ENCODE peak calls at places on chromosomes 16 and 17, in seven cellular contexts. One of them, this sample, is unnamed.

GRCh38 chr16:8961811-8962390 is 1.8 kb downstream of the USP7 start:
- DNase-seq in endothelial cell: no peak
- DNase-seq in neural crest cell: no peak
- DNase-seq in EL: no peak
- DNase-seq in AG04450: no peak
- DNase-seq in OCI-M1: peak
- DNase-seq in stimulated activated CD8-positive, alpha-beta memory T cell treated with anti-CD3 and anti-CD28 coated beads, Interleukin-15, amount 100 ng/mL, for 24 hours: no peak
- DNase-seq in this sample: no peak

GRCh38 chr16:57374067-57374534 is 1.8 kb downstream of the CX3CL1 start:
- DNase-seq in neural crest cell: no peak
- DNase-seq in endothelial cell: no peak
- DNase-seq in AG04450: no peak
- DNase-seq in OCI-M1: no peak
- DNase-seq in stimulated activated CD8-positive, alpha-beta memory T cell treated with anti-CD3 and anti-CD28 coated beads, Interleukin-15, amount 100 ng/mL, for 24 hours: no peak
- DNase-seq in EL: no peak
- DNase-seq in this sample: no peak

GRCh38 chr17:4450710-4451316 is 17.1 kb downstream of the SPNS3 start:
- DNase-seq in AG04450: no peak
- DNase-seq in EL: no peak
- DNase-seq in neural crest cell: no peak
- DNase-seq in OCI-M1: no peak
- DNase-seq in stimulated activated CD8-positive, alpha-beta memory T cell treated with anti-CD3 and anti-CD28 coated beads, Interleukin-15, amount 100 ng/mL, for 24 hours: no peak
- DNase-seq in endothelial cell: no peak
- DNase-seq in this sample: no peak

GRCh38 chr17:41777579-41778188 is 8.8 kb downstream of the JUP start:
- DNase-seq in endothelial cell: no peak
- DNase-seq in EL: peak
- DNase-seq in OCI-M1: no peak
- DNase-seq in stimulated activated CD8-positive, alpha-beta memory T cell treated with anti-CD3 and anti-CD28 coated beads, Interleukin-15, amount 100 ng/mL, for 24 hours: no peak
- DNase-seq in neural crest cell: no peak
- DNase-seq in AG04450: peak
- DNase-seq in this sample: no peak

GRCh38 chr17:75695830-75696271 is 25.4 kb upstream of the ITGB4 start:
- DNase-seq in EL: no peak
- DNase-seq in AG04450: no peak
- DNase-seq in OCI-M1: no peak
- DNase-seq in neural crest cell: no peak
- DNase-seq in stimulated activated CD8-positive, alpha-beta memory T cell treated with anti-CD3 and anti-CD28 coated beads, Interleukin-15, amount 100 ng/mL, for 24 hours: no peak
- DNase-seq in endothelial cell: no peak
- DNase-seq in this sample: no peak

GRCh38 chr16:78252757-78253156 is 153.3 kb downstream of the WWOX start:
- DNase-seq in neural crest cell: no peak
- DNase-seq in AG04450: no peak
- DNase-seq in EL: no peak
- DNase-seq in endothelial cell: no peak
- DNase-seq in OCI-M1: no peak
- DNase-seq in stimulated activated CD8-positive, alpha-beta memory T cell treated with anti-CD3 and anti-CD28 coated beads, Interleukin-15, amount 100 ng/mL, for 24 hours: no peak
- DNase-seq in this sample: no peak

GRCh38 chr16:19618876-19619275 is 63.4 kb downstream of the VPS35L start:
- DNase-seq in endothelial cell: no peak
- DNase-seq in AG04450: no peak
- DNase-seq in neural crest cell: no peak
- DNase-seq in EL: no peak
- DNase-seq in OCI-M1: no peak
- DNase-seq in stimulated activated CD8-positive, alpha-beta memory T cell treated with anti-CD3 and anti-CD28 coated beads, Interleukin-15, amount 100 ng/mL, for 24 hours: no peak
- DNase-seq in this sample: no peak

GRCh38 chr17:45942284-45942683 is 47.9 kb downstream of the MAPT start:
- DNase-seq in OCI-M1: no peak
- DNase-seq in AG04450: no peak
- DNase-seq in neural crest cell: no peak
- DNase-seq in EL: peak
- DNase-seq in stimulated activated CD8-positive, alpha-beta memory T cell treated with anti-CD3 and anti-CD28 coated beads, Interleukin-15, amount 100 ng/mL, for 24 hours: no peak
- DNase-seq in endothelial cell: no peak
- DNase-seq in this sample: peak

GRCh38 chr17:37802061-37802460 is 57.2 kb upstream of the HNF1B start:
- DNase-seq in neural crest cell: no peak
- DNase-seq in endothelial cell: no peak
- DNase-seq in OCI-M1: peak
- DNase-seq in EL: no peak
- DNase-seq in stimulated activated CD8-positive, alpha-beta memory T cell treated with anti-CD3 and anti-CD28 coated beads, Interleukin-15, amount 100 ng/mL, for 24 hours: no peak
- DNase-seq in AG04450: no peak
- DNase-seq in this sample: no peak

GRCh38 chr16:68232335-68232734 is 3.6 kb downstream of the ESRP2 start:
- DNase-seq in OCI-M1: no peak
- DNase-seq in endothelial cell: no peak
- DNase-seq in stimulated activated CD8-positive, alpha-beta memory T cell treated with anti-CD3 and anti-CD28 coated beads, Interleukin-15, amount 100 ng/mL, for 24 hours: no peak
- DNase-seq in EL: no peak
- DNase-seq in AG04450: no peak
- DNase-seq in neural crest cell: no peak
- DNase-seq in this sample: no peak

GRCh38 chr17:46868689-46869187 is 17.4 kb downstream of the WNT9B start:
- DNase-seq in stimulated activated CD8-positive, alpha-beta memory T cell treated with anti-CD3 and anti-CD28 coated beads, Interleukin-15, amount 100 ng/mL, for 24 hours: no peak
- DNase-seq in neural crest cell: no peak
- DNase-seq in OCI-M1: no peak
- DNase-seq in AG04450: no peak
- DNase-seq in endothelial cell: no peak
- DNase-seq in EL: peak
- DNase-seq in this sample: peak

GRCh38 chr17:78168906-78169793 is 769 bp downstream of the SYNGR2 start:
- DNase-seq in EL: peak
- DNase-seq in AG04450: no peak
- DNase-seq in OCI-M1: no peak
- DNase-seq in stimulated activated CD8-positive, alpha-beta memory T cell treated with anti-CD3 and anti-CD28 coated beads, Interleukin-15, amount 100 ng/mL, for 24 hours: no peak
- DNase-seq in endothelial cell: peak
- DNase-seq in neural crest cell: no peak
- DNase-seq in this sample: peak

GRCh38 chr17:14792751-14793150 is 472.4 kb downstream of the PMP22 start:
- DNase-seq in EL: no peak
- DNase-seq in AG04450: no peak
- DNase-seq in neural crest cell: no peak
- DNase-seq in OCI-M1: no peak
- DNase-seq in endothelial cell: no peak
- DNase-seq in stimulated activated CD8-positive, alpha-beta memory T cell treated with anti-CD3 and anti-CD28 coated beads, Interleukin-15, amount 100 ng/mL, for 24 hours: no peak
- DNase-seq in this sample: no peak

GRCh38 chr17:70772761-70773160 is 603.4 kb downstream of the KCNJ2 start:
- DNase-seq in neural crest cell: no peak
- DNase-seq in AG04450: no peak
- DNase-seq in OCI-M1: no peak
- DNase-seq in endothelial cell: no peak
- DNase-seq in EL: no peak
- DNase-seq in stimulated activated CD8-positive, alpha-beta memory T cell treated with anti-CD3 and anti-CD28 coated beads, Interleukin-15, amount 100 ng/mL, for 24 hours: no peak
- DNase-seq in this sample: no peak

GRCh38 chr17:18862011-18862410 is 4.1 kb downstream of the PRPSAP2 start:
- DNase-seq in OCI-M1: no peak
- DNase-seq in AG04450: no peak
- DNase-seq in stimulated activated CD8-positive, alpha-beta memory T cell treated with anti-CD3 and anti-CD28 coated beads, Interleukin-15, amount 100 ng/mL, for 24 hours: no peak
- DNase-seq in neural crest cell: no peak
- DNase-seq in endothelial cell: no peak
- DNase-seq in EL: no peak
- DNase-seq in this sample: no peak

GRCh38 chr17:46940692-46941404 is 17.9 kb downstream of the GOSR2 start:
- DNase-seq in endothelial cell: peak
- DNase-seq in OCI-M1: peak
- DNase-seq in AG04450: peak
- DNase-seq in neural crest cell: peak
- DNase-seq in EL: peak
- DNase-seq in stimulated activated CD8-positive, alpha-beta memory T cell treated with anti-CD3 and anti-CD28 coated beads, Interleukin-15, amount 100 ng/mL, for 24 hours: no peak
- DNase-seq in this sample: peak

GRCh38 chr17:6110592-6110991 is 40.4 kb downstream of the WSCD1 start:
- DNase-seq in neural crest cell: no peak
- DNase-seq in stimulated activated CD8-positive, alpha-beta memory T cell treated with anti-CD3 and anti-CD28 coated beads, Interleukin-15, amount 100 ng/mL, for 24 hours: no peak
- DNase-seq in endothelial cell: no peak
- DNase-seq in AG04450: no peak
- DNase-seq in OCI-M1: no peak
- DNase-seq in EL: no peak
- DNase-seq in this sample: no peak

GRCh38 chr17:13495423-13495822 is 106.3 kb downstream of the HS3ST3A1 start:
- DNase-seq in AG04450: no peak
- DNase-seq in EL: no peak
- DNase-seq in stimulated activated CD8-positive, alpha-beta memory T cell treated with anti-CD3 and anti-CD28 coated beads, Interleukin-15, amount 100 ng/mL, for 24 hours: no peak
- DNase-seq in endothelial cell: no peak
- DNase-seq in OCI-M1: no peak
- DNase-seq in neural crest cell: no peak
- DNase-seq in this sample: no peak

GRCh38 chr17:50047488-50048126 is 8.3 kb upstream of the ITGA3 start:
- DNase-seq in neural crest cell: no peak
- DNase-seq in stimulated activated CD8-positive, alpha-beta memory T cell treated with anti-CD3 and anti-CD28 coated beads, Interleukin-15, amount 100 ng/mL, for 24 hours: no peak
- DNase-seq in endothelial cell: no peak
- DNase-seq in OCI-M1: peak
- DNase-seq in EL: peak
- DNase-seq in AG04450: no peak
- DNase-seq in this sample: no peak

GRCh38 chr17:33154869-33155455 is 138.1 kb downstream of the ASIC2 start:
- DNase-seq in AG04450: no peak
- DNase-seq in endothelial cell: no peak
- DNase-seq in EL: no peak
- DNase-seq in stimulated activated CD8-positive, alpha-beta memory T cell treated with anti-CD3 and anti-CD28 coated beads, Interleukin-15, amount 100 ng/mL, for 24 hours: no peak
- DNase-seq in neural crest cell: no peak
- DNase-seq in OCI-M1: no peak
- DNase-seq in this sample: no peak

GRCh38 chr17:59331929-59332889 is 754 bp downstream of the YPEL2 start:
- DNase-seq in OCI-M1: no peak
- DNase-seq in AG04450: no peak
- DNase-seq in EL: peak
- DNase-seq in neural crest cell: no peak
- DNase-seq in stimulated activated CD8-positive, alpha-beta memory T cell treated with anti-CD3 and anti-CD28 coated beads, Interleukin-15, amount 100 ng/mL, for 24 hours: no peak
- DNase-seq in endothelial cell: peak
- DNase-seq in this sample: peak

GRCh38 chr16:58047557-58048348 is 22.2 kb downstream of the MMP15 start:
- DNase-seq in neural crest cell: no peak
- DNase-seq in OCI-M1: no peak
- DNase-seq in stimulated activated CD8-positive, alpha-beta memory T cell treated with anti-CD3 and anti-CD28 coated beads, Interleukin-15, amount 100 ng/mL, for 24 hours: no peak
- DNase-seq in AG04450: no peak
- DNase-seq in endothelial cell: peak
- DNase-seq in EL: no peak
- DNase-seq in this sample: no peak

GRCh38 chr17:37138726-37139125 is 190.0 kb downstream of the AATF start:
- DNase-seq in stimulated activated CD8-positive, alpha-beta memory T cell treated with anti-CD3 and anti-CD28 coated beads, Interleukin-15, amount 100 ng/mL, for 24 hours: no peak
- DNase-seq in OCI-M1: no peak
- DNase-seq in neural crest cell: no peak
- DNase-seq in endothelial cell: no peak
- DNase-seq in EL: no peak
- DNase-seq in AG04450: no peak
- DNase-seq in this sample: no peak

GRCh38 chr17:41010421-41010820 is 1.5 kb upstream of the KRTAP3-1 start:
- DNase-seq in neural crest cell: no peak
- DNase-seq in endothelial cell: no peak
- DNase-seq in stimulated activated CD8-positive, alpha-beta memory T cell treated with anti-CD3 and anti-CD28 coated beads, Interleukin-15, amount 100 ng/mL, for 24 hours: no peak
- DNase-seq in EL: no peak
- DNase-seq in AG04450: no peak
- DNase-seq in OCI-M1: no peak
- DNase-seq in this sample: no peak

GRCh38 chr17:6509921-6510320 is 46.4 kb downstream of the PITPNM3 start:
- DNase-seq in EL: no peak
- DNase-seq in neural crest cell: no peak
- DNase-seq in endothelial cell: no peak
- DNase-seq in OCI-M1: no peak
- DNase-seq in stimulated activated CD8-positive, alpha-beta memory T cell treated with anti-CD3 and anti-CD28 coated beads, Interleukin-15, amount 100 ng/mL, for 24 hours: no peak
- DNase-seq in AG04450: no peak
- DNase-seq in this sample: no peak

GRCh38 chr16:58556678-58557077 is 41.4 kb downstream of the SETD6 start:
- DNase-seq in endothelial cell: no peak
- DNase-seq in stimulated activated CD8-positive, alpha-beta memory T cell treated with anti-CD3 and anti-CD28 coated beads, Interleukin-15, amount 100 ng/mL, for 24 hours: no peak
- DNase-seq in neural crest cell: no peak
- DNase-seq in OCI-M1: no peak
- DNase-seq in AG04450: no peak
- DNase-seq in EL: peak
- DNase-seq in this sample: no peak

GRCh38 chr17:2398188-2398587 is 2.7 kb downstream of the MNT start:
- DNase-seq in OCI-M1: no peak
- DNase-seq in AG04450: no peak
- DNase-seq in neural crest cell: no peak
- DNase-seq in EL: no peak
- DNase-seq in endothelial cell: no peak
- DNase-seq in stimulated activated CD8-positive, alpha-beta memory T cell treated with anti-CD3 and anti-CD28 coated beads, Interleukin-15, amount 100 ng/mL, for 24 hours: no peak
- DNase-seq in this sample: no peak

GRCh38 chr16:27624154-27625049 is 74.5 kb downstream of the KATNIP start:
- DNase-seq in OCI-M1: no peak
- DNase-seq in stimulated activated CD8-positive, alpha-beta memory T cell treated with anti-CD3 and anti-CD28 coated beads, Interleukin-15, amount 100 ng/mL, for 24 hours: no peak
- DNase-seq in neural crest cell: no peak
- DNase-seq in AG04450: no peak
- DNase-seq in endothelial cell: no peak
- DNase-seq in EL: no peak
- DNase-seq in this sample: no peak

GRCh38 chr16:29745853-29746345 is at the start of gene C16orf54:
- DNase-seq in neural crest cell: no peak
- DNase-seq in OCI-M1: peak
- DNase-seq in stimulated activated CD8-positive, alpha-beta memory T cell treated with anti-CD3 and anti-CD28 coated beads, Interleukin-15, amount 100 ng/mL, for 24 hours: peak
- DNase-seq in endothelial cell: no peak
- DNase-seq in EL: no peak
- DNase-seq in AG04450: no peak
- DNase-seq in this sample: no peak

This sample was measured in BE2C.